ENCODE peak calls at places on chromosomes 4 and X, in five cellular contexts. G is brain microvascular endothelial cell, S is ascending aorta, C is Panc1, Z is left lung. I is an unnamed sample.

GRCh38 chr4:23504094-23504493 is 385.8 kb downstream of the PPARGC1A start:
- DNase-seq in G (no peak), S (no peak), C (no peak), Z (no peak), I (no peak)

GRCh38 chr4:3869661-3870566 is 103.7 kb downstream of the ADRA2C start:
- DNase-seq in G (no peak), S (no peak), C (no peak), Z (peak; percentile 16), I (no peak)

GRCh38 chrX:12440245-12440644 is 302.0 kb downstream of the FRMPD4 start:
- DNase-seq in G (no peak), S (no peak), C (no peak), Z (no peak), I (no peak)

GRCh38 chr4:17962171-17962570 is 59.4 kb downstream of the LCORL start:
- DNase-seq in G (no peak), S (no peak), C (no peak), Z (no peak), I (no peak)

GRCh38 chr4:100095729-100096595 is 94.3 kb downstream of the DDIT4L start:
- DNase-seq in G (peak; percentile 67), S (peak; percentile 72), C (peak; percentile 13), Z (peak; percentile 42), I (no peak)

GRCh38 chr4:48375651-48376291 is 34.4 kb downstream of the SLAIN2 start:
- DNase-seq in G (peak; percentile 91), S (no peak), C (peak; percentile 12), Z (peak; percentile 45), I (no peak)

GRCh38 chr4:183504064-183504929 is 561 bp upstream of the ING2 start:
- DNase-seq in G (peak; percentile 96), S (peak; percentile 100), C (no peak), Z (peak; percentile 99), I (peak; percentile 97)

GRCh38 chr4:148315049-148315448 is 127.2 kb downstream of the NR3C2 start:
- DNase-seq in G (peak; percentile 5), S (no peak), C (no peak), Z (no peak), I (no peak)

GRCh38 chr4:87251104-87251503 is 30.7 kb upstream of the KLHL8 start:
- DNase-seq in G (no peak), S (no peak), C (no peak), Z (no peak), I (no peak)

GRCh38 chr4:43253511-43253910 is 361.0 kb downstream of the GRXCR1 start:
- DNase-seq in G (no peak), S (no peak), C (no peak), Z (no peak), I (no peak)

GRCh38 chrX:123454712-123455431 is 270.8 kb downstream of the GRIA3 start:
- DNase-seq in G (no peak), S (no peak), C (no peak), Z (no peak), I (no peak)

GRCh38 chr4:76357981-76358380 is 51.4 kb downstream of the STBD1 start:
- DNase-seq in G (no peak), S (no peak), C (no peak), Z (no peak), I (no peak)

GRCh38 chr4:119647558-119647957 is 19.0 kb upstream of the PDE5A start:
- DNase-seq in G (peak; percentile 38), S (no peak), C (no peak), Z (no peak), I (no peak)

GRCh38 chr4:151573474-151573873 is 164.5 kb downstream of the FHIP1A start:
- DNase-seq in G (no peak), S (no peak), C (no peak), Z (no peak), I (no peak)
- TF ChIP-seq CTCF in G (no peak), S (no peak), C (no peak), Z (no peak), I (no peak)

GRCh38 chrX:153052534-153052933 is 3.7 kb upstream of the PNMA3 start:
- DNase-seq in G (no peak), S (no peak), C (no peak), Z (no peak), I (no peak)
- TF ChIP-seq CTCF in G (peak; percentile 7), S (no peak), C (no peak), Z (no peak), I (no peak)

GRCh38 chr4:153750197-153750817 is 9.5 kb downstream of the RNF175 start:
- DNase-seq in G (peak; percentile 78), S (peak; percentile 78), C (peak; percentile 47), Z (peak; percentile 64), I (peak; percentile 68)
- TF ChIP-seq CTCF in G (peak; percentile 89), S (peak; percentile 79), C (peak; percentile 78), Z (peak; percentile 77), I (peak; percentile 82)

GRCh38 chr4:127965062-127965802 is at the start of the genes ABHD18 and MFSD8:
- DNase-seq in G (peak; percentile 98), S (peak; percentile 99), C (peak; percentile 93), Z (peak; percentile 100), I (peak; percentile 100)
- TF ChIP-seq CTCF in G (peak; percentile 65), S (peak; percentile 55), C (no peak), Z (peak; percentile 10), I (peak; percentile 45)

GRCh38 chr4:13531609-13531998 is 12.7 kb downstream of the NKX3-2 start:
- DNase-seq in G (no peak), S (no peak), C (no peak), Z (no peak), I (no peak)

GRCh38 chr4:13528823-13529129 is 15.5 kb downstream of the NKX3-2 start:
- DNase-seq in G (no peak), S (no peak), C (no peak), Z (no peak), I (no peak)

GRCh38 chr4:13533670-13534343 is 10.5 kb downstream of the NKX3-2 start:
- DNase-seq in G (no peak), S (no peak), C (no peak), Z (no peak), I (no peak)

GRCh38 chr4:13529130-13529919 is 15.0 kb downstream of the NKX3-2 start:
- DNase-seq in G (no peak), S (no peak), C (no peak), Z (no peak), I (no peak)

DNA sequence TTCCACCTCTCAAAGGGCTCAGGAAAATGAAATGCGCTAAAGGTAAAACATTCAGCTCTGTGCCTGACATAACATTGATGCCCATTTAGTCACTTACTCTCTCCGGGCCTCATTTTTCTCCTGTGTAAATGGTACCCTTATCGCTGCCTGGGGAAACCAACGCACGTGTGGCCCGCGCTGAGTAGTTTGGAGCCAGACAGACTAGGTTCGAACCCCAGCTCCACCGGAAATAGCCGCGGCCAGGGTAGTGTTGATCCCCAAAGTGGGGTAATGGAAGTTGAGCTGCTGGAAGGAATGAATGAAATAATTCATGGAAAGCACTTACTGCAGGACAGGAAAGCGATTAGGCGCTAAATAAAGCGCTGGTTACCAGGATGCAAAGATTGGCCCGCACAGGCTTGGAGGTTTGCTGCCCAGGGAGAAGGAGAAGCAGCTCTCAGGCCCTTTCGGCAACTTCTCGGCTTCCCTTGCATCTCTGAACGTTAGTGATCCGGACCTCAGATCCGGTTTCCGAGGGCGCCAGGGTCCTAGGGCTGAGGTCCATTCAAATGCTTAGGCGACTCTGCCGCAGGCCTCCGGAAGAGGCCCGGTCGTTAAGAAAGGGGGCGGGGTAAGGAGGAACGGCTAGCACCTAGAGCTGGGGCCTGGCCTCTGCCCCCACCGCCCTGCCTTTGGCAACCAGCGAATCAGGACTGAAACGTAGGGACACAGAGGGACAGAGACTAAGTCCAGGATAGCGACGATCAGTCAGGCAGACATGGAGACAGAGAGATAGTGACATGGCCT is 13.3 kb downstream of the NKX3-2 start:
- DNase-seq in G (no peak), S (no peak), C (no peak), Z (no peak), I (no peak)
- TF ChIP-seq CTCF in G (no peak), S (no peak), C (no peak), Z (no peak), I (no peak)

GRCh38 chr4:152777488-152777887 is 2.0 kb downstream of the TIGD4 start:
- DNase-seq in G (no peak), S (no peak), C (no peak), Z (no peak), I (no peak)

GRCh38 chr4:152776352-152776751 is 3.2 kb downstream of the TIGD4 start:
- DNase-seq in G (peak; percentile 1), S (no peak), C (no peak), Z (no peak), I (no peak)

GRCh38 chr4:152780267-152780811 is 585 bp downstream of the ARFIP1 start:
- DNase-seq in G (peak; percentile 9), S (no peak), C (peak; percentile 2), Z (no peak), I (no peak)

GRCh38 chr4:152778656-152779512 is 646 bp downstream of the TIGD4 start:
- DNase-seq in G (peak; percentile 5), S (no peak), C (no peak), Z (no peak), I (no peak)

DNA sequence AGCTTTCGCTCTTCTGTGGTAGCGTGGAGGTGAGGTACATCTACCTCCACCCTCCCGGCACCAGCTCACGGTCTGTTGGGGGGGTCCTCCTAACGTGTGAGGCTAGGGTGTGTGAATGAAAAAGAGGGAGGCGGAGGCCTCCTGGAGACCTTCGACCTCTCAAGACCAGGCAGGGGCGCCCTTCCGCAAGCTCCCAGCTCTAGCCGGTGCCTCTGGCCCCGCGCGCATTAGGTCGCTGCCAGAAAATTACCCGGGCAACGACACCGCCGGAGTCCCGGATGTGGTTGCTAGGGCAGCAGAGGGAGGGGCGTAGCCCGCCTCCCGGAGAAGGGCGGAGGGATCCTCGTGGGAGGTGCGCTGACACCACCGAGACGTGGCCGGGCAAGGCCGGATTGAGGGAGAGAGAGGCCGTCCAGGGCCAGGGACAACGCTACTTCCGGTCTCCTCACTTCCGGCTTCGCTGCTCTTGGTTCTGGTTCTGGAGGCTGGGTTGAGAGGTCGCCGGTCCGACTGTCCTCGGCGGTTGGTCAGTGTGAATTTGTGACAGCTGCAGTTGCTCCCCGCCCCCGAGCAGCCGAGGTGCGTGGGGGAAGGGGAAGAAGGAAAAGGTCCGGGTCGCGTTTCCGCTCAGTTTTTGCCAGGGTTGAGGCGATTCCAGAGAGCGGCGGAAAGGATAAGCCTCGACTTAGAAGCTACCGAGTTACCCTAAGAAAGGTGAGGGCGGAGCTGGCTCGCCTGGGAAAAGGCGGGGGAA is at the start of the genes ARFIP1 and TIGD4:
- DNase-seq in G (peak; percentile 96), S (peak; percentile 99), C (peak; percentile 86), Z (peak; percentile 99), I (peak; percentile 95)
- TF ChIP-seq CTCF in G (peak; percentile 28), S (peak; percentile 32), C (peak; percentile 42), Z (no peak), I (peak; percentile 23)

DNA sequence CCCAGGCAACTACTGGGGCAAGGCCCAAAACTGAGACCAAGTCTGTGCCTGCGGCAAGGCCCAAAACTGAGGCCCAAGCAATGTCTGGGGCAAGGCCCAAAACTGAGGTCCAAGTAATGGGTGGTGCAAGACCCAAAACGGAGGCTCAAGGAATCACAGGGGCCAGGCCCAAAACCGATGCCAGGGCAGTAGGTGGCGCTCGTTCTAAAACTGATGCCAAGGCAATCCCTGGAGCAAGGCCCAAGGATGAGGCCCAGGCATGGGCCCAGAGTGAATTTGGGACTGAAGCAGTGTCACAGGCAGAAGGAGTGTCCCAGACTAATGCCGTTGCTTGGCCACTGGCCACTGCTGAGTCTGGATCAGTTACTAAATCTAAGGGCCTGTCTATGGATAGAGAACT is 2.7 kb downstream of the GPRASP2 start:
- DNase-seq in G (no peak), S (no peak), C (no peak), Z (no peak), I (no peak)
- TF ChIP-seq CTCF in G (no peak), S (no peak), C (no peak), Z (no peak), I (no peak)

DNA sequence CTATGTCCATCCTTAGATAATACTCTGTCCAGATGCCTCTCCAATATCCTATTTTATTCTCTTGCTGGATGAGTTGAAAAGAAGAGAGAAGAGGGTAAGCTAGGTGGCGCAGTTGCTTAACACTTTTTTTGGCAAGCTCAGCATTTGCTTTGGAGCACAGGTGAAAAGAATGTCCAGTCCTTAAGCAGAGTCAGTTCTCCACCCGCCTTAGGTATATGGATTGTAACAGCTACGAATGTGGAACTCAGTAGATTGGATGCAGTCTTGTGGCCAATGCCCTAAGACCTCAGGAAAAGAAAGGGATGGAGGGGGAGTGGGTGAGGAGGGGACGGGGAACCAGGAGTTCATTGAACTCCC is 208.4 kb downstream of the NWD2 start:
- DNase-seq in G (peak; percentile 43), S (no peak), C (peak; percentile 50), Z (no peak), I (no peak)
- TF ChIP-seq CTCF in G (peak; percentile 67), S (peak; percentile 28), C (peak; percentile 69), Z (no peak), I (peak; percentile 45)

I was measured in CD14-positive monocyte.